ENCODE peak calls at places on chromosomes 3 and 15, in four cellular contexts. R is HCT116, W is astrocyte, J is tibial artery. G is an unnamed sample. For H3K36me3, the result is how much of the 10 kb centered on the place peaks cover.

GRCh38 chr3:156787926-156788663 is 38.1 kb upstream of the LEKR1 start:
- DNase-seq in J (no peak), W (peak), R (peak), G (no peak)

GRCh38 chr3:112568642-112569041 is 6.8 kb downstream of the SLC35A5 start:
- DNase-seq in R (no peak), W (peak), J (no peak), G (no peak)

GRCh38 chr3:5479229-5479799 is 291.8 kb downstream of the EDEM1 start:
- DNase-seq in J (no peak), R (no peak), W (no peak), G (no peak)

GRCh38 chr15:63018639-63019038 is 23.9 kb upstream of the TPM1 start:
- DNase-seq in W (no peak), J (no peak), R (no peak), G (no peak)

GRCh38 chr3:100401674-100402036 is 316 bp downstream of the LNP1 start:
- DNase-seq in W (peak), R (no peak), J (no peak), G (no peak)

GRCh38 chr3:192467230-192468186 is 259.8 kb downstream of the FGF12 start:
- DNase-seq in J (no peak), W (no peak), R (peak), G (no peak)

GRCh38 chr3:129268396-129268795 is 10.3 kb upstream of the HMCES start:
- DNase-seq in J (peak), R (no peak), W (no peak), G (no peak)

GRCh38 chr15:72057548-72058091 is 60.3 kb downstream of the MYO9A start:
- DNase-seq in W (no peak), J (no peak), R (no peak), G (no peak)

GRCh38 chr3:98445949-98446406 is 17.0 kb upstream of the OR5K1 start:
- DNase-seq in R (peak), J (no peak), W (no peak), G (no peak)

GRCh38 chr3:58900372-58900771 is 149.5 kb downstream of the CFAP20DC start:
- DNase-seq in J (no peak), W (no peak), R (no peak), G (no peak)

GRCh38 chr3:138398791-138399575 is 35.4 kb upstream of the ESYT3 start:
- DNase-seq in J (no peak), R (no peak), W (no peak), G (no peak)

DNA sequence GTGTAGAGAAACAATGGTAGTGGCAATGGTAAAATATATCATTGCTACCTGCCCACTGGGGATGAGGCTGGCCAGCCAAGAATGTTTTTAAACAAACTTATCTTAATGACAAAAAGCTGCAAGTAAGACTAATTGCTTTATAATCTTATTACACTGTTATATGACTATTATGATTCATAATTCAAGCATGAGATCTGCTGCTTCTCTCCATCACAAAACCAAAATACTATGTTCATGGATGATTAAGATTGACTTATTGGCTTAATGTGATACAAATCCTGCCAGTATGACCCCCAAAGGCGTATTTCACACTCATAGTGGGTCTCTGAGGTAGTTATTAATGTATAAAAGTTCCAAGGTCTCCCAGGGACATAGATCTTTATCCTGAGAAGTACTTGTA is 52.6 kb downstream of the FBN1 start:
- DNase-seq in R (no peak), W (peak), J (no peak), G (no peak)
- H3K36me3 ChIP-seq in R (under half), W (under half), J (under half), G (under half)

DNA sequence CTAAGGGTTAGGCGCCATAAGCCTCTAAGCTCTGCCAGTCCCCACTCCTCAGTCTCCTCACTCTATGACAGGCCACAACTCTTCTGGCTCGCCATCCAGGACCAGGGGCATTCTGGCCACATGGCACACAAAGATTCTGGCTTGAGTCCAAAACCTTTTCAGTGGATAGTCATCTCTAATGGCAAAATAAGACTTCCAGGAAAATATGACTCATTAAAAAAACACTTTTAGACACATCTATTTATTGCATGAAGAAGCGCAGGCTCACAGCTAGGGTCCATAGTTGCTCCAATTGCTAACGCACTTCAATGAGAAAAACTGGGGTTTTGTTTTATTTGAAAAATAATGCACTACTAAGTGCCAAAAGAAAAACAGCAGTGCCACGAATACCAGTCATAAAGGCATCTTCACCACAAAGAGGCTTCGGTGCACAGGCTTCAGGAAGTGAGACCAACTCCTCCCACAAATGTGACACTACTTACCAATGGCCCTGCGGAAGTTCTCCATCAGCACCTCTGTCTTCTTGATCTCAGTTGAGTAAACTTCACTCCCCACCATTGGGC is 11.1 kb downstream of the RUVBL1 start:
- DNase-seq in J (no peak), R (peak), W (peak), G (no peak)
- H3K36me3 ChIP-seq in J (under half), R (under half), W (under half), G (under half)

GRCh38 chr15:64683378-64683777 is 92.0 kb downstream of the RBPMS2 start:
- DNase-seq in J (no peak), W (no peak), R (no peak), G (no peak)

GRCh38 chr15:64682255-64682654 is 93.1 kb downstream of the RBPMS2 start:
- DNase-seq in J (no peak), W (no peak), R (no peak), G (no peak)

GRCh38 chr15:64673866-64674265 is 101.5 kb downstream of the RBPMS2 start:
- DNase-seq in J (no peak), W (no peak), R (no peak), G (no peak)

GRCh38 chr15:64681424-64682024 is 93.9 kb downstream of the RBPMS2 start:
- DNase-seq in R (peak), J (no peak), W (peak), G (no peak)

DNA sequence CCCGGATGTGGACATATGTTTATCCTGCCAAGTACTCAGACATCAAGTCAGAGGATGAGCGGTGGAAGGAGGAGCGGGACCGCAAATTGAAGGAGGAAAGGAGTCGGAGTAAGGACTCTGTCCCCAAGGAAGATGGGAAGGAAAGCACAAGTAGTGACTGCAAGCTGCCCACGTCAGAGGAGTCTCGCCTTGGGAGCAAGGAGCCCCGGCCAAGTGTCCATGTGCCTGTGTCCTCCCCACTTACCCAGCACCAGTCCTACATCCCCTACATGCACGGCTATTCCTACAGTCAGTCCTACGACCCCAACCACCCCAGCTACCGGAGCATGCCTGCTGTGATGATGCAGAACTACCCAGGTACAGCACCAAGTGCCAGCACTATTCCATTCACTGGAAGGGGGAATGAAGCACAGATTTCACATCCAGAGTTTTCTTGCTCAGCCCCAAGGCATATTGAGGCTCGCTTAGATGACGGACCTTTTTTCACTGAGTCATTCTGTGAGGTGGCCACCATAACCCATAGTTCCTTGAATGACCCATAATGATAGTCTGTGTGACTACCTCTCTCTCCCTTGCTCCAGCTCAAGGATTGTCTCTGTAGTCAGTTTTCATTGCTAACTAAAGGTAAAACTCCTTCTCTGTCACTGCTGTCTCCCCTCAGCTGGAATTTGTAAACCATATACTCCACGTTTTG is 97.1 kb downstream of the RBPMS2 start:
- DNase-seq in W (no peak), J (no peak), R (no peak), G (no peak)
- H3K36me3 ChIP-seq in W (under half), J (half or more), R (under half), G (under half)

GRCh38 chr3:197830967-197831313 is 39.9 kb downstream of the LRCH3 start:
- DNase-seq in W (no peak), J (no peak), R (no peak), G (no peak)
- H3K36me3 ChIP-seq in W (under half), J (half or more), R (under half), G (under half)

GRCh38 chr3:71051259-71051595 is 532.3 kb downstream of the FOXP1 start:
- DNase-seq in W (no peak), J (no peak), R (no peak), G (no peak)
- H3K36me3 ChIP-seq in W (under half), J (under half), R (under half), G (under half)

DNA sequence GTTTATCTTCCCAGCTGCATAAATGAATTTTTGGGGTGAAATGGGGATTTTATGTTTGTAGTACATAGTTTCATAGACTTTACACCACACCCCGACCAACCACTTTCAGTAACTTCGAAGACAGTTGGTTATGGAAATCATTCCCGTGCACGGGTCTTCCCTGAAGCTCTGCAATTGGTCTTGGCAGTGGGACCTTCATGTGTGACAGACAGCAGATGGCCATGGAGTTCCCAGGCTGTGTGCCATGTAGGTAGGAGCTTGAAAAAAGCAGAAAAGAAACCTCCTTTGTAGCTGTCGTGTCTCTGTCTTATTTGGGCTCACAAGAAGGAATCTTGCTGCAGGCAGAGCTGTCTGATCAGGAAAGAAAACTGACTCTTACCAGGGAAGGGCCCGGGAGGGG is 25.9 kb downstream of the EXOG start:
- DNase-seq in R (no peak), W (no peak), J (no peak), G (no peak)
- H3K36me3 ChIP-seq in R (under half), W (under half), J (half or more), G (under half)

DNA sequence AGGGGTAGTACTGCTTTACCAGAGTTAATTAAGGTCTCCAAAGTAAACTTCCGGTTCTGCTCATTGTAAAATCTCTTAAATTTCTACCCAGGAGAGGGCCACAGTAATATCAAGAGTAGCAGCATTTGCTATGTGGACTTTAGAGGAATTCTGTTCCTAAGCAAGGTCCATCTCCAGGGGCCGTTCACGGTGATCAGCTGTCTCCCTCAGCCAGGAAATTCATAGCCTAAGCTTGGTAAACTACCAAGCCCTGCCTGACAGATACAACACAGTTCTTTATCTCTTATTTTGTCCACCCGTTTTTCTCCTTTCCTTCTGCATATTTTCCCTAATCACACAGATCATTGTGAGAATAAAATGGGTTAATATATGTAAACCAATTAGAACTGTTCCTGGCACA is 2.3 kb downstream of the DUT start:
- DNase-seq in W (no peak), R (no peak), J (no peak), G (no peak)
- H3K36me3 ChIP-seq in W (under half), R (under half), J (under half), G (under half)

GRCh38 chr3:141519587-141519986 is 32.8 kb downstream of the RASA2 start:
- DNase-seq in R (no peak), J (no peak), W (no peak), G (no peak)
- H3K36me3 ChIP-seq in R (under half), J (under half), W (under half), G (under half)

G was measured in breast epithelium.